ENCODE peak calls at places on chromosome 14, in four cellular contexts. A is ovary, E is IMR-90, F is stomach. Y is an unnamed sample.

GRCh38 chr14:96053600-96054381 is 14.6 kb downstream of the C14orf132 start:
- DNase-seq in A (no peak), E (peak; percentile 99), F (no peak), Y (peak; percentile 62)

GRCh38 chr14:89013098-89013504 is 188.7 kb downstream of the TTC8 start:
- DNase-seq in A (no peak), E (peak; percentile 11), F (peak; percentile 44), Y (peak; percentile 69)

GRCh38 chr14:92531151-92531873 is 17.7 kb downstream of the RIN3 start:
- DNase-seq in A (no peak), E (no peak), F (no peak), Y (peak; percentile 55)

GRCh38 chr14:25150934-25151790 is 101.2 kb upstream of the STXBP6 start:
- DNase-seq in A (no peak), E (peak; percentile 71), F (no peak), Y (no peak)

GRCh38 chr14:56004807-56005579 is 113.2 kb upstream of the PELI2 start:
- DNase-seq in A (peak; percentile 66), E (peak; percentile 77), F (peak; percentile 53), Y (no peak)

GRCh38 chr14:36874396-36875138 is 212.9 kb downstream of the PAX9 start:
- DNase-seq in A (no peak), E (no peak), F (no peak), Y (no peak)

GRCh38 chr14:92755495-92755894 is 7.1 kb upstream of the LGMN start:
- DNase-seq in A (no peak), E (peak; percentile 11), F (no peak), Y (no peak)

GRCh38 chr14:47278233-47278842 is 397.1 kb downstream of the MDGA2 start:
- DNase-seq in A (no peak), E (no peak), F (peak; percentile 43), Y (peak; percentile 48)

GRCh38 chr14:66037361-66037760 is 448.8 kb upstream of the CCDC196 start:
- DNase-seq in A (no peak), E (no peak), F (no peak), Y (no peak)

GRCh38 chr14:57823015-57823660 is 42.8 kb downstream of the SLC35F4 start:
- DNase-seq in A (no peak), E (no peak), F (no peak), Y (no peak)

GRCh38 chr14:28767851-28768548 is 1.4 kb downstream of the FOXG1 start:
- DNase-seq in A (peak; percentile 42), E (no peak), F (no peak), Y (no peak)

GRCh38 chr14:72559227-72559626 is 334.7 kb downstream of the DPF3 start:
- DNase-seq in A (no peak), E (no peak), F (no peak), Y (no peak)

GRCh38 chr14:51929920-51930682 is 59.2 kb upstream of the RTRAF start:
- DNase-seq in A (no peak), E (peak; percentile 14), F (no peak), Y (no peak)

GRCh38 chr14:100104006-100104352 is 38.8 kb downstream of the EVL start:
- DNase-seq in A (no peak), E (no peak), F (no peak), Y (no peak)

GRCh38 chr14:31785574-31785973 is 224.4 kb downstream of the NUBPL start:
- DNase-seq in A (no peak), E (no peak), F (no peak), Y (no peak)

DNA sequence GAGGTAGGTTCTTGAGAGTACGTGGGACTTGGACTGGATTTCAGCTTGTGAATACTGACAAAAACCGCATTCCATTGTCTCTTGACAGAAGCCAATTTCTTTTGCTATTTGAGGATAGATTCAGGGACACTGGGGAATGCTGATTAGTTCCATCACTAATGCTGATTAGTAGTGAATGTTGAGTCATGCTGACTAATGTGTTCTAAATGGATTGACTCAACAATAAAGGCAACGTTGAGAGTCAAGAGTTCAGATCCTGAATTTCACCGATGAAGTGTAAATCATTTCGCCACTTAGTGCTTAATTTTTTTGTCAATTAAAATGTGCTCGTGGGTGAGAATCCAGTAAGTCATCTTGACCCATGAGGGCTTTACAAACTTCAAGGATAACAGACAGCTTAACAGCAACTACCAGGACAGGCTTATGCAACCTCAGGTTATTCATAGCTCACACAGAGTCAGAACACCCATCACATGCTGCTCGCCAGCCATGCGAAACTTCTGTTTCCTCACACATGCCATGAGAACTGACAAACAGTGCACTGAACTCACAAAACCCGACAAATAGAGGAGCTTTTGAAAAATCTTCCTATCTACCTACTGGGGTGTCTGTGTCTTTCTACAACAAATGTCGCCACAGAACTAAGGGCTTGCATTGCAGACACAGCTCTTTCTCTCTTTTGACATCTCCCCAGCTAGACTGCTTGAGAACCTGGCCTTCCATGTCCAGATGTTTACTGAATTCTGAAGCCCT is 316.5 kb downstream of the ZFP36L1 start:
- DNase-seq in A (no peak), E (peak; percentile 84), F (no peak), Y (peak; percentile 86)
- H3K4me1 ChIP-seq in A (peaks cover 2% of the 10 kb centered on the region), E (peaks cover 9% of the 10 kb centered on the region), F (peaks cover 23% of the 10 kb centered on the region), Y (peaks cover 5% of the 10 kb centered on the region)

GRCh38 chr14:105398726-105399440 is 545 bp downstream of the TEX22 start:
- DNase-seq in A (no peak), E (peak; percentile 11), F (no peak), Y (no peak)

GRCh38 chr14:105399441-105399775 is 1.1 kb downstream of the TEX22 start:
- DNase-seq in A (no peak), E (no peak), F (no peak), Y (no peak)

GRCh38 chr14:105397350-105397931 is 897 bp upstream of the TEX22 start:
- DNase-seq in A (no peak), E (no peak), F (no peak), Y (no peak)

GRCh38 chr14:105400016-105400415 is 1.7 kb downstream of the TEX22 start:
- DNase-seq in A (no peak), E (no peak), F (no peak), Y (no peak)

DNA sequence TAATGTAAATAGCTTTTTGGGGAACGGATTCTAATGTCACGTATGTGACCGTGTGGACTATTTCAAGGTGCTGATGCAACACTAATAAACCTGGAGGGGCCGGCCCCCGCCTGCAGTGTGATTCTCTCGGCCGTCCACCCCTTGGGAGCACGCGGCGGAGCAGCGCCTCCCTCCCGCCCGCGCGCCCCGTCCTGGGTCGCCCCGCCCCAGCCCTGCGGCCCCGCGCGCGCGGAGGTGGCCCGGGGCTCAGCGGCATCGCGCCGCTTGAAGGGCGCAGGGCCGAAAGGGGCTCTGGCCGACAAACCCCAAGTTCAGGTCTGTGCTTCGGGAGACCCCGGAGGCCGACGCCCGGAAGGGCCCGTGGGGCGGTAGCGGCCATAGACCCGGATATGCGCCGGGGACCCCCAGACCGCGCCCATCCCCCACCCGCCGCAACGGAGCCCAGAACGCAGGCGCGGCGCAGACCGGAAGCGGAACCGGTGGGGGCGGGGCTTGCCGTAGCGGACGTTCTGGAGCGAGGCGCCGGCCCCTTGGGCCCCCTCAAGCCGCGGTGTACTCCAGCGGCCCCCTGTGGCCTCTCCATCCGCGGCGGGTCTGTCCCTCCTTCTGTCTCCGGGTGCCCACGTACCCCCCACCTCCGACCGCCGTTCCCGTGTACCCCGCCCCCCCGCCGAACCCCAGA is at the start of gene TEX22:
- DNase-seq in A (peak; percentile 97), E (peak; percentile 64), F (peak; percentile 89), Y (peak; percentile 96)
- TF ChIP-seq POLR2A in A (peak; percentile 67), E (peak; percentile 72), F (peak; percentile 21), Y (peak; percentile 62)

DNA sequence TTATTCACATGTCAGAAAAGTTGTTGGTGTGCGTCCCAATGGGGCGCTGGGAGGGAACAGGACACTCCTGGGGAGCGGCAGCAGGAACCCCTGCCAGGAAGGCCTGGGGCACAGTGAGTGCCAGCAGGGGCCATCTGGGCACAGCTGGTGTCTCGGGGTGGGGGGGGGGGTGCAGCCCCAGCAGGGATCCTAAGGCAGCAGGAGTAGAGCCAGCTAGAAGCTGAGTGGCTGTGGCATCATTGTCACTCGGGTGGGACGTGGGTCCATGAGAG is 1.9 kb downstream of the ZBTB42 start:
- DNase-seq in A (no peak), E (no peak), F (no peak), Y (no peak)
- H3K4me1 ChIP-seq in A (peaks cover 11% of the 10 kb centered on the region), E (peaks cover 20% of the 10 kb centered on the region), F (peaks cover 68% of the 10 kb centered on the region), Y (peaks cover 13% of the 10 kb centered on the region)

GRCh38 chr14:64501326-64502171 is 2.1 kb downstream of the ZBTB25 start:
- DNase-seq in A (peak; percentile 46), E (peak; percentile 38), F (peak; percentile 43), Y (peak; percentile 65)
- TF ChIP-seq POLR2A in A (peak; percentile 52), E (no peak), F (no peak), Y (peak; percentile 16)

DNA sequence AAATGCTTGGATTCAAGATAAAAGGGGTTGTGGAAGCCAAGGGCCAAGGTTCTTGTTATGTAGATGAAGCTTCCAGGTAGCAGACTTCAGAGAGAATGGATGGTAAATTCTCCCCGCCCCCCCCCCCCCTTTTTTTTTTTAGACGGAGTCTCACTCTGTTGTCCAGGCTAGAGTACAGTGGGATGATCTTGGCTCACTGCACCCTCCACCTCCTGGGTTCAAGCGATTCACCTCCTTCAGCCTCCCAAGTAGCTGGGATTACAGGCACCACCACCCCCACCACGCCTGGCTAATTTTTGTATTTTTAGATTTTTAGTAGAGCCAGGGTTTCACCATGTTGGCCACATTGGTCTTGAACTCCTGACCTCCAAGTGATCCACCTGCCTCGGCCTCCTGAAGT is 4.1 kb downstream of the DGLUCY start:
- DNase-seq in A (no peak), E (no peak), F (no peak), Y (no peak)
- H3K4me1 ChIP-seq in A (peaks cover 11% of the 10 kb centered on the region), E (peaks cover 8% of the 10 kb centered on the region), F (peaks cover 40% of the 10 kb centered on the region), Y (peaks cover 5% of the 10 kb centered on the region)

GRCh38 chr14:74950795-74951442 is 4.5 kb downstream of the PGF start:
- DNase-seq in A (no peak), E (peak; percentile 48), F (peak; percentile 36), Y (no peak)

GRCh38 chr14:74952697-74953484 is 2.5 kb downstream of the PGF start:
- DNase-seq in A (no peak), E (no peak), F (no peak), Y (no peak)

GRCh38 chr14:74952195-74952665 is 3.2 kb downstream of the PGF start:
- DNase-seq in A (no peak), E (no peak), F (no peak), Y (no peak)

GRCh38 chr14:74949859-74950572 is 5.4 kb downstream of the PGF start:
- DNase-seq in A (no peak), E (no peak), F (no peak), Y (no peak)

GRCh38 chr14:74951443-74952194 is 3.8 kb downstream of the PGF start:
- DNase-seq in A (no peak), E (no peak), F (no peak), Y (no peak)
- TF ChIP-seq POLR2A in A (no peak), E (no peak), F (no peak), Y (no peak)

Y was measured in Peyer's patch.